ENCODE peak calls at places on chromosomes 6 and 20, in eight cellular contexts. J is NCI-H1105; L is NCI-H2171; Z is lung microvascular endothelial cell; U is mucosa of descending colon; V is activated T-cell treated with anti-CD3 and anti-CD28 coated beads, Interleukin-2, amount 50 U/mL, for 72 hours; Q is Right ventricle myocardium superior; A is fibroblast of the aortic adventitia. X is an unnamed sample.
A peak's percentile ranks its signal among the peaks of the same experiment; 100 is the strongest.

GRCh38 chr6:158377866-158378265 is 65.6 kb downstream of the TULP4 start:
- DNase-seq in J (peak; percentile 11), L (no peak), Z (no peak), U (no peak), V (no peak), Q (no peak), A (peak; percentile 38), X (peak; percentile 50)

GRCh38 chr6:22383016-22383415 is 86.2 kb upstream of the PRL start:
- DNase-seq in J (no peak), L (no peak), Z (no peak), U (no peak), V (no peak), Q (no peak), A (no peak), X (no peak)

GRCh38 chr6:89375427-89375868 is 22.9 kb upstream of the UBE2J1 start:
- DNase-seq in J (peak; percentile 88), L (peak; percentile 81), Z (peak; percentile 8), U (peak; percentile 74), V (peak; percentile 78), Q (peak; percentile 53), A (no peak), X (no peak)

GRCh38 chr6:97668716-97669115 is 385.7 kb upstream of the MMS22L start:
- DNase-seq in J (no peak), L (no peak), Z (no peak), U (no peak), V (no peak), Q (peak; percentile 40), A (no peak), X (no peak)

GRCh38 chr20:50052952-50053789 is 59.8 kb downstream of the UBE2V1 start:
- DNase-seq in J (no peak), L (peak; percentile 59), Z (no peak), U (no peak), V (no peak), Q (no peak), A (no peak), X (no peak)

GRCh38 chr6:54801669-54802068 is 44.9 kb upstream of the FAM83B start:
- DNase-seq in J (no peak), L (no peak), Z (peak; percentile 20), U (no peak), V (no peak), Q (no peak), A (peak; percentile 28), X (peak; percentile 63)

GRCh38 chr6:152099816-152100618 is 292.5 kb downstream of the ESR1 start:
- DNase-seq in J (no peak), L (peak; percentile 9), Z (peak; percentile 57), U (no peak), V (no peak), Q (peak; percentile 74), A (peak; percentile 70), X (no peak)

GRCh38 chr20:5078399-5078958 is 41.3 kb downstream of the PCNA start:
- DNase-seq in J (no peak), L (no peak), Z (peak; percentile 88), U (peak; percentile 69), V (peak; percentile 85), Q (peak; percentile 77), A (peak; percentile 73), X (no peak)

GRCh38 chr20:15637971-15638754 is 935.1 kb downstream of the KIF16B start:
- DNase-seq in J (peak; percentile 30), L (peak; percentile 69), Z (no peak), U (no peak), V (no peak), Q (no peak), A (no peak), X (no peak)

GRCh38 chr6:21383499-21384085 is 210.0 kb upstream of the SOX4 start:
- DNase-seq in J (no peak), L (no peak), Z (no peak), U (no peak), V (no peak), Q (no peak), A (no peak), X (no peak)